ENCODE peak calls at places on chromosomes 16 and 17, in ten cellular contexts. G is activated CD4-positive, alpha-beta T cell treated with anti-CD3 and anti-CD28 coated beads, Interleukin-2, amount 10 ng/mL, durations not matched to agents 7 days and 5 days; E is cardiac septum; P is nucleus accumbens; X is Calu3; U is tibial nerve; K is stimulated activated effector memory CD8-positive, alpha-beta T cell treated with anti-CD3 and anti-CD28 coated beads, Interleukin-12 subunit alpha, Interleukin-12 subunit beta, amount 100 ng/mL, for 72 hours; Z is heart right ventricle; I is NB4; W is naive thymus-derived CD8-positive, alpha-beta T cell. V is an unnamed sample.

GRCh38 chr16:70158261-70158939 is 15.2 kb upstream of the CLEC18C start:
- DNase-seq in G (no peak), U (no peak), W (no peak), I (no peak), K (no peak), X (no peak), E (peak; percentile 73), P (no peak), Z (peak; percentile 1), V (peak; percentile 63)

GRCh38 chr16:89697161-89697615 is 4.3 kb downstream of the SPATA2L start:
- DNase-seq in E (peak; percentile 73), Z (no peak), X (no peak), W (no peak), P (no peak), U (no peak), G (no peak), K (no peak), I (peak; percentile 14), V (no peak)

GRCh38 chr17:71494456-71494855 is 626.4 kb upstream of the SOX9 start:
- DNase-seq in Z (no peak), I (no peak), W (no peak), K (no peak), X (no peak), U (no peak), G (no peak), E (no peak), P (no peak), V (no peak)

GRCh38 chr17:38341035-38341721 is 2.6 kb downstream of the GPR179 start:
- DNase-seq in E (no peak), W (no peak), X (peak; percentile 84), I (no peak), G (no peak), P (peak; percentile 87), K (no peak), Z (peak; percentile 40), U (peak; percentile 21), V (no peak)

GRCh38 chr16:16938980-16939379 is 531.8 kb downstream of the XYLT1 start:
- DNase-seq in X (no peak), E (no peak), W (no peak), G (no peak), P (no peak), I (no peak), Z (no peak), U (no peak), K (no peak), V (no peak)

GRCh38 chr17:12627177-12627629 is 38.5 kb upstream of the MYOCD start:
- DNase-seq in Z (peak; percentile 21), K (no peak), X (peak; percentile 40), W (no peak), U (peak; percentile 49), I (no peak), E (no peak), P (no peak), G (no peak), V (no peak)

GRCh38 chr17:54902611-54903010 is 2.0 kb downstream of the TOM1L1 start:
- DNase-seq in W (no peak), P (no peak), Z (no peak), E (no peak), I (no peak), U (no peak), K (no peak), X (no peak), G (no peak), V (no peak)

GRCh38 chr17:64706224-64707076 is 44.3 kb upstream of the SMURF2 start:
- DNase-seq in E (no peak), P (no peak), Z (no peak), K (no peak), X (peak; percentile 22), U (no peak), W (no peak), G (no peak), I (no peak), V (no peak)

GRCh38 chr17:7132511-7133094 is 18.0 kb upstream of the ASGR2 start:
- DNase-seq in I (peak; percentile 85), K (peak; percentile 7), U (no peak), Z (no peak), X (no peak), P (no peak), G (peak; percentile 67), E (no peak), W (peak; percentile 74), V (no peak)

GRCh38 chr17:64180674-64181073 is 50.7 kb upstream of the ERN1 start:
- DNase-seq in E (no peak), K (no peak), I (peak; percentile 88), W (no peak), G (no peak), U (no peak), X (no peak), P (no peak), Z (no peak), V (no peak)

GRCh38 chr17:76840443-76840767 is 27.8 kb upstream of the MGAT5B start:
- DNase-seq in W (no peak), X (no peak), I (no peak), E (no peak), P (no peak), K (no peak), U (no peak), G (no peak), Z (no peak), V (no peak)

GRCh38 chr17:38425048-38425447 is 3.2 kb upstream of the ARHGAP23 start:
- DNase-seq in Z (no peak), P (no peak), X (no peak), U (no peak), K (no peak), G (no peak), I (no peak), W (no peak), E (no peak), V (no peak)